ENCODE peak calls at places on chromosomes 6 and 20, in seven cellular contexts. F, T, H, V, J, Y and S are unnamed samples.

GRCh38 chr6:165231581-165232276 is 77.7 kb downstream of the C6orf118 start:
- DNase-seq in F (no peak), T (no peak), H (no peak), V (peak), J (no peak), Y (no peak), S (peak)

GRCh38 chr6:15253107-15254073 is 7.5 kb downstream of the JARID2 start:
- DNase-seq in F (no peak), T (no peak), H (no peak), V (no peak), J (no peak), Y (no peak), S (no peak)

GRCh38 chr6:28597924-28598323 is 72.2 kb downstream of the GPX5 start:
- DNase-seq in F (no peak), T (no peak), H (no peak), V (peak), J (no peak), Y (no peak), S (no peak)

GRCh38 chr6:152984387-152984872 is 1.6 kb upstream of the FBXO5 start:
- DNase-seq in F (no peak), T (no peak), H (no peak), V (no peak), J (no peak), Y (no peak), S (no peak)

GRCh38 chr6:3209114-3210023 is 18.1 kb downstream of the TUBB2B start:
- DNase-seq in F (peak), T (no peak), H (no peak), V (peak), J (no peak), Y (no peak), S (no peak)

GRCh38 chr6:73710470-73710869 is 14.5 kb downstream of the CD109 start:
- DNase-seq in F (no peak), T (no peak), H (no peak), V (peak), J (no peak), Y (no peak), S (no peak)

GRCh38 chr20:14951105-14951504 is 613.7 kb upstream of the FLRT3 start:
- DNase-seq in F (no peak), T (no peak), H (no peak), V (no peak), J (no peak), Y (no peak), S (no peak)

GRCh38 chr6:109165392-109165964 is 70.2 kb downstream of the CEP57L1 start:
- DNase-seq in F (peak), T (no peak), H (no peak), V (peak), J (peak), Y (no peak), S (no peak)

GRCh38 chr6:34465551-34466241 is at the start of gene PACSIN1:
- DNase-seq in F (no peak), T (peak), H (no peak), V (no peak), J (peak), Y (no peak), S (no peak)

GRCh38 chr6:90610671-90611542 is 24.0 kb upstream of the MAP3K7 start:
- DNase-seq in F (no peak), T (peak), H (no peak), V (peak), J (peak), Y (no peak), S (no peak)

GRCh38 chr6:160692369-160692959 is 9.6 kb upstream of the PLG start:
- DNase-seq in F (no peak), T (no peak), H (no peak), V (no peak), J (no peak), Y (no peak), S (no peak)

GRCh38 chr6:155481215-155481614 is 25.6 kb upstream of the NOX3 start:
- DNase-seq in F (no peak), T (no peak), H (no peak), V (peak), J (no peak), Y (no peak), S (no peak)

GRCh38 chr6:3610206-3610605 is 141.3 kb downstream of the PXDC1 start:
- DNase-seq in F (no peak), T (no peak), H (no peak), V (peak), J (no peak), Y (no peak), S (no peak)

GRCh38 chr6:168005796-168006195 is 8.3 kb downstream of the KIF25 start:
- DNase-seq in F (no peak), T (no peak), H (no peak), V (no peak), J (no peak), Y (no peak), S (no peak)

GRCh38 chr20:22099348-22099747 is 393.9 kb downstream of the PAX1 start:
- DNase-seq in F (no peak), T (no peak), H (no peak), V (no peak), J (no peak), Y (no peak), S (no peak)

GRCh38 chr20:2805682-2806350 is 5.4 kb upstream of the CPXM1 start:
- DNase-seq in F (no peak), T (no peak), H (no peak), V (no peak), J (no peak), Y (no peak), S (no peak)

GRCh38 chr20:49230021-49230420 is 10.8 kb downstream of the DDX27 start:
- DNase-seq in F (no peak), T (no peak), H (no peak), V (no peak), J (no peak), Y (no peak), S (peak)

GRCh38 chr6:136873733-136874132 is 48.4 kb upstream of the SLC35D3 start:
- DNase-seq in F (no peak), T (no peak), H (no peak), V (peak), J (no peak), Y (no peak), S (no peak)

GRCh38 chr20:62267543-62267942 is 29.2 kb downstream of the OSBPL2 start:
- DNase-seq in F (no peak), T (no peak), H (no peak), V (no peak), J (no peak), Y (no peak), S (no peak)

GRCh38 chr20:32237419-32237818 is 29.7 kb downstream of the POFUT1 start:
- DNase-seq in F (no peak), T (no peak), H (no peak), V (no peak), J (no peak), Y (no peak), S (no peak)

GRCh38 chr6:144898052-144898689 is 613.0 kb downstream of the UTRN start:
- DNase-seq in F (no peak), T (no peak), H (no peak), V (peak), J (no peak), Y (no peak), S (no peak)

GRCh38 chr6:83514877-83515466 is 2.6 kb downstream of the PRSS35 start:
- DNase-seq in F (no peak), T (no peak), H (no peak), V (peak), J (peak), Y (no peak), S (no peak)

GRCh38 chr6:143337201-143337949 is 113.1 kb downstream of the ADAT2 start:
- DNase-seq in F (no peak), T (peak), H (peak), V (peak), J (peak), Y (peak), S (no peak)

GRCh38 chr20:51767018-51767866 is 948 bp downstream of the ATP9A start:
- DNase-seq in F (peak), T (peak), H (no peak), V (no peak), J (peak), Y (no peak), S (peak)

GRCh38 chr20:43983359-43983758 is 68.7 kb downstream of the TOX2 start:
- DNase-seq in F (no peak), T (peak), H (no peak), V (no peak), J (no peak), Y (no peak), S (no peak)

GRCh38 chr6:158506577-158506976 is 53.3 kb upstream of the TMEM181 start:
- DNase-seq in F (no peak), T (no peak), H (no peak), V (peak), J (peak), Y (no peak), S (no peak)

GRCh38 chr6:15519681-15520080 is 143.1 kb downstream of the DTNBP1 start:
- DNase-seq in F (no peak), T (no peak), H (no peak), V (no peak), J (no peak), Y (no peak), S (no peak)